ENCODE peak calls at places on chromosome 5, in six cellular contexts. One of them, this sample, is unnamed.

GRCh38 chr5:56190500-56190899 is 42.6 kb downstream of the ANKRD55 start:
- DNase-seq in naive B cell: no peak
- DNase-seq in epithelial cell of esophagus: peak
- DNase-seq in hepatocyte: no peak
- DNase-seq in stromal cell of bone marrow: no peak
- DNase-seq in Peyer's patch: peak
- DNase-seq in this sample: no peak

GRCh38 chr5:66440202-66440680 is 156.0 kb upstream of the MAST4 start:
- DNase-seq in naive B cell: no peak
- DNase-seq in epithelial cell of esophagus: peak
- DNase-seq in hepatocyte: peak
- DNase-seq in stromal cell of bone marrow: peak
- DNase-seq in Peyer's patch: no peak
- DNase-seq in this sample: no peak

GRCh38 chr5:107830750-107831149 is 160.0 kb upstream of the EFNA5 start:
- DNase-seq in stromal cell of bone marrow: no peak
- DNase-seq in epithelial cell of esophagus: no peak
- DNase-seq in Peyer's patch: no peak
- DNase-seq in hepatocyte: no peak
- DNase-seq in naive B cell: no peak
- DNase-seq in this sample: no peak

GRCh38 chr5:134110382-134110781 is 4.1 kb upstream of the TCF7 start:
- DNase-seq in stromal cell of bone marrow: no peak
- DNase-seq in naive B cell: no peak
- DNase-seq in epithelial cell of esophagus: peak
- DNase-seq in hepatocyte: no peak
- DNase-seq in Peyer's patch: no peak
- DNase-seq in this sample: no peak

GRCh38 chr5:36656556-36656955 is 50.1 kb downstream of the SLC1A3 start:
- DNase-seq in naive B cell: no peak
- DNase-seq in hepatocyte: no peak
- DNase-seq in epithelial cell of esophagus: peak
- DNase-seq in Peyer's patch: no peak
- DNase-seq in stromal cell of bone marrow: no peak
- DNase-seq in this sample: no peak

GRCh38 chr5:150321211-150321610 is 18.5 kb upstream of the ARSI start:
- DNase-seq in hepatocyte: no peak
- DNase-seq in naive B cell: no peak
- DNase-seq in stromal cell of bone marrow: no peak
- DNase-seq in Peyer's patch: no peak
- DNase-seq in epithelial cell of esophagus: no peak
- DNase-seq in this sample: no peak

GRCh38 chr5:103232393-103232999 is 26.1 kb upstream of the MACIR start:
- DNase-seq in stromal cell of bone marrow: peak
- DNase-seq in hepatocyte: peak
- DNase-seq in naive B cell: no peak
- DNase-seq in epithelial cell of esophagus: peak
- DNase-seq in Peyer's patch: no peak
- DNase-seq in this sample: no peak

GRCh38 chr5:144135113-144135762 is 35.2 kb downstream of the YIPF5 start:
- DNase-seq in stromal cell of bone marrow: no peak
- DNase-seq in Peyer's patch: no peak
- DNase-seq in epithelial cell of esophagus: no peak
- DNase-seq in hepatocyte: no peak
- DNase-seq in naive B cell: no peak
- DNase-seq in this sample: no peak

GRCh38 chr5:24381861-24382460 is 262.8 kb downstream of the CDH10 start:
- DNase-seq in stromal cell of bone marrow: no peak
- DNase-seq in hepatocyte: no peak
- DNase-seq in naive B cell: no peak
- DNase-seq in Peyer's patch: no peak
- DNase-seq in epithelial cell of esophagus: peak
- DNase-seq in this sample: no peak

GRCh38 chr5:151128817-151129216 is 28.8 kb downstream of the ANXA6 start:
- DNase-seq in epithelial cell of esophagus: no peak
- DNase-seq in Peyer's patch: no peak
- DNase-seq in stromal cell of bone marrow: no peak
- DNase-seq in hepatocyte: no peak
- DNase-seq in naive B cell: peak
- DNase-seq in this sample: no peak

GRCh38 chr5:78727786-78728761 is 79.5 kb upstream of the LHFPL2 start:
- DNase-seq in epithelial cell of esophagus: no peak
- DNase-seq in stromal cell of bone marrow: no peak
- DNase-seq in hepatocyte: peak
- DNase-seq in naive B cell: peak
- DNase-seq in Peyer's patch: peak
- DNase-seq in this sample: no peak

GRCh38 chr5:78778538-78778937 is 130.0 kb upstream of the LHFPL2 start:
- DNase-seq in naive B cell: no peak
- DNase-seq in epithelial cell of esophagus: peak
- DNase-seq in Peyer's patch: no peak
- DNase-seq in stromal cell of bone marrow: no peak
- DNase-seq in hepatocyte: no peak
- DNase-seq in this sample: no peak

GRCh38 chr5:175778951-175779475 is 92.4 kb upstream of the CPLX2 start:
- DNase-seq in stromal cell of bone marrow: no peak
- DNase-seq in epithelial cell of esophagus: no peak
- DNase-seq in hepatocyte: peak
- DNase-seq in Peyer's patch: no peak
- DNase-seq in naive B cell: no peak
- DNase-seq in this sample: no peak

GRCh38 chr5:157828031-157828948 is 30.7 kb downstream of the CLINT1 start:
- DNase-seq in epithelial cell of esophagus: no peak
- DNase-seq in stromal cell of bone marrow: no peak
- DNase-seq in naive B cell: no peak
- DNase-seq in Peyer's patch: no peak
- DNase-seq in hepatocyte: no peak
- DNase-seq in this sample: no peak

GRCh38 chr5:91219141-91219802 is 163.8 kb downstream of the ARRDC3 start:
- DNase-seq in hepatocyte: peak
- DNase-seq in naive B cell: no peak
- DNase-seq in stromal cell of bone marrow: peak
- DNase-seq in epithelial cell of esophagus: peak
- DNase-seq in Peyer's patch: no peak
- DNase-seq in this sample: no peak

GRCh38 chr5:88952996-88953643 is 70.1 kb upstream of the MEF2C start:
- DNase-seq in naive B cell: no peak
- DNase-seq in Peyer's patch: no peak
- DNase-seq in epithelial cell of esophagus: no peak
- DNase-seq in hepatocyte: no peak
- DNase-seq in stromal cell of bone marrow: no peak
- DNase-seq in this sample: no peak

GRCh38 chr5:67119010-67119409 is 77.6 kb downstream of the CD180 start:
- DNase-seq in naive B cell: no peak
- DNase-seq in stromal cell of bone marrow: no peak
- DNase-seq in Peyer's patch: no peak
- DNase-seq in hepatocyte: no peak
- DNase-seq in epithelial cell of esophagus: no peak
- DNase-seq in this sample: no peak

GRCh38 chr5:136836093-136836492 is 470.7 kb upstream of the TRPC7 start:
- DNase-seq in epithelial cell of esophagus: no peak
- DNase-seq in stromal cell of bone marrow: no peak
- DNase-seq in hepatocyte: no peak
- DNase-seq in Peyer's patch: no peak
- DNase-seq in naive B cell: no peak
- DNase-seq in this sample: no peak

GRCh38 chr5:160621503-160621902 is 199.8 kb downstream of the PTTG1 start:
- DNase-seq in Peyer's patch: no peak
- DNase-seq in stromal cell of bone marrow: no peak
- DNase-seq in naive B cell: no peak
- DNase-seq in hepatocyte: no peak
- DNase-seq in epithelial cell of esophagus: peak
- DNase-seq in this sample: no peak

GRCh38 chr5:151130922-151131891 is 26.4 kb downstream of the ANXA6 start:
- DNase-seq in stromal cell of bone marrow: no peak
- DNase-seq in Peyer's patch: no peak
- DNase-seq in naive B cell: no peak
- DNase-seq in epithelial cell of esophagus: peak
- DNase-seq in hepatocyte: peak
- DNase-seq in this sample: no peak

GRCh38 chr5:22938373-22938772 is 85.2 kb upstream of the CDH12 start:
- DNase-seq in epithelial cell of esophagus: no peak
- DNase-seq in hepatocyte: no peak
- DNase-seq in stromal cell of bone marrow: no peak
- DNase-seq in Peyer's patch: no peak
- DNase-seq in naive B cell: no peak
- DNase-seq in this sample: no peak

GRCh38 chr5:122921826-122922225 is 76.4 kb downstream of the SNX24 start:
- DNase-seq in Peyer's patch: no peak
- DNase-seq in naive B cell: no peak
- DNase-seq in epithelial cell of esophagus: peak
- DNase-seq in stromal cell of bone marrow: no peak
- DNase-seq in hepatocyte: no peak
- DNase-seq in this sample: no peak

GRCh38 chr5:166509085-166509484 is 1782.4 kb upstream of the WWC1 start:
- DNase-seq in hepatocyte: peak
- DNase-seq in naive B cell: no peak
- DNase-seq in stromal cell of bone marrow: no peak
- DNase-seq in epithelial cell of esophagus: peak
- DNase-seq in Peyer's patch: no peak
- DNase-seq in this sample: peak

GRCh38 chr5:100726116-100726515 is 177.0 kb downstream of the ST8SIA4 start:
- DNase-seq in stromal cell of bone marrow: no peak
- DNase-seq in naive B cell: no peak
- DNase-seq in epithelial cell of esophagus: no peak
- DNase-seq in hepatocyte: no peak
- DNase-seq in Peyer's patch: no peak
- DNase-seq in this sample: no peak

GRCh38 chr5:54619732-54620582 is 102.4 kb downstream of the SNX18 start:
- DNase-seq in hepatocyte: no peak
- DNase-seq in stromal cell of bone marrow: no peak
- DNase-seq in epithelial cell of esophagus: peak
- DNase-seq in Peyer's patch: no peak
- DNase-seq in naive B cell: no peak
- DNase-seq in this sample: no peak

GRCh38 chr5:206927-207536 is 10.9 kb downstream of the CCDC127 start:
- DNase-seq in epithelial cell of esophagus: no peak
- DNase-seq in stromal cell of bone marrow: no peak
- DNase-seq in hepatocyte: no peak
- DNase-seq in naive B cell: no peak
- DNase-seq in Peyer's patch: no peak
- DNase-seq in this sample: no peak

GRCh38 chr5:159593518-159594073 is 263.3 kb upstream of the IL12B start:
- DNase-seq in naive B cell: no peak
- DNase-seq in hepatocyte: no peak
- DNase-seq in epithelial cell of esophagus: no peak
- DNase-seq in Peyer's patch: no peak
- DNase-seq in stromal cell of bone marrow: no peak
- DNase-seq in this sample: no peak

GRCh38 chr5:133051117-133051546 is 681 bp upstream of the HSPA4 start:
- DNase-seq in hepatocyte: peak
- DNase-seq in Peyer's patch: no peak
- DNase-seq in epithelial cell of esophagus: no peak
- DNase-seq in stromal cell of bone marrow: no peak
- DNase-seq in naive B cell: no peak
- DNase-seq in this sample: no peak

GRCh38 chr5:149386166-149386565 is 7.1 kb upstream of the IL17B start:
- DNase-seq in epithelial cell of esophagus: no peak
- DNase-seq in naive B cell: no peak
- DNase-seq in hepatocyte: no peak
- DNase-seq in stromal cell of bone marrow: no peak
- DNase-seq in Peyer's patch: no peak
- DNase-seq in this sample: no peak

GRCh38 chr5:87069974-87070608 is 197.6 kb upstream of the RASA1 start:
- DNase-seq in hepatocyte: peak
- DNase-seq in Peyer's patch: peak
- DNase-seq in stromal cell of bone marrow: peak
- DNase-seq in naive B cell: no peak
- DNase-seq in epithelial cell of esophagus: peak
- DNase-seq in this sample: no peak

GRCh38 chr5:154395407-154396106 is 50.2 kb upstream of the SAP30L start:
- DNase-seq in naive B cell: no peak
- DNase-seq in stromal cell of bone marrow: no peak
- DNase-seq in Peyer's patch: peak
- DNase-seq in epithelial cell of esophagus: peak
- DNase-seq in hepatocyte: no peak
- DNase-seq in this sample: no peak

GRCh38 chr5:78568212-78568611 is 80.4 kb downstream of the LHFPL2 start:
- DNase-seq in hepatocyte: no peak
- DNase-seq in epithelial cell of esophagus: no peak
- DNase-seq in stromal cell of bone marrow: no peak
- DNase-seq in naive B cell: no peak
- DNase-seq in Peyer's patch: no peak
- DNase-seq in this sample: no peak

GRCh38 chr5:94562327-94562971 is 56.0 kb downstream of the KIAA0825 start:
- DNase-seq in hepatocyte: no peak
- DNase-seq in stromal cell of bone marrow: no peak
- DNase-seq in naive B cell: no peak
- DNase-seq in epithelial cell of esophagus: peak
- DNase-seq in Peyer's patch: no peak
- DNase-seq in this sample: no peak

GRCh38 chr5:130337179-130337888 is 433.1 kb downstream of the CHSY3 start:
- DNase-seq in stromal cell of bone marrow: peak
- DNase-seq in naive B cell: no peak
- DNase-seq in Peyer's patch: no peak
- DNase-seq in epithelial cell of esophagus: peak
- DNase-seq in hepatocyte: peak
- DNase-seq in this sample: no peak

GRCh38 chr5:6419340-6419852 is 29.3 kb upstream of the UBE2QL1 start:
- DNase-seq in epithelial cell of esophagus: peak
- DNase-seq in Peyer's patch: no peak
- DNase-seq in stromal cell of bone marrow: peak
- DNase-seq in naive B cell: no peak
- DNase-seq in hepatocyte: no peak
- DNase-seq in this sample: no peak

GRCh38 chr5:10533218-10533617 is 30.7 kb upstream of the ANKRD33B start:
- DNase-seq in naive B cell: no peak
- DNase-seq in epithelial cell of esophagus: no peak
- DNase-seq in Peyer's patch: no peak
- DNase-seq in hepatocyte: no peak
- DNase-seq in stromal cell of bone marrow: no peak
- DNase-seq in this sample: no peak

GRCh38 chr5:45334939-45335338 is 361.2 kb downstream of the HCN1 start:
- DNase-seq in stromal cell of bone marrow: no peak
- DNase-seq in naive B cell: no peak
- DNase-seq in Peyer's patch: no peak
- DNase-seq in epithelial cell of esophagus: no peak
- DNase-seq in hepatocyte: no peak
- DNase-seq in this sample: no peak

GRCh38 chr5:125409496-125410351 is 663.3 kb upstream of the ZNF608 start:
- DNase-seq in naive B cell: no peak
- DNase-seq in hepatocyte: peak
- DNase-seq in epithelial cell of esophagus: peak
- DNase-seq in Peyer's patch: no peak
- DNase-seq in stromal cell of bone marrow: no peak
- DNase-seq in this sample: no peak

GRCh38 chr5:127804886-127805426 is 101.8 kb downstream of the CCDC192 start:
- DNase-seq in naive B cell: no peak
- DNase-seq in epithelial cell of esophagus: peak
- DNase-seq in hepatocyte: no peak
- DNase-seq in Peyer's patch: no peak
- DNase-seq in stromal cell of bone marrow: no peak
- DNase-seq in this sample: no peak

This sample was measured in neural crest cell.